ENCODE peak calls at places on chromosomes 1 and 21, in four cellular contexts. One of them, this sample, is unnamed.

GRCh38 chr1:3453891-3454810 is at the start of gene ARHGEF16:
- DNase-seq in KG1: no peak
- DNase-seq in GM23338: peak
- DNase-seq in memory B cell: peak
- DNase-seq in this sample: peak

GRCh38 chr1:210340751-210341328 is 12.1 kb downstream of the HHAT start:
- DNase-seq in GM23338: no peak
- DNase-seq in KG1: no peak
- DNase-seq in memory B cell: no peak
- DNase-seq in this sample: no peak

GRCh38 chr1:172530000-172530399 is 3.0 kb upstream of the SUCO start:
- DNase-seq in KG1: no peak
- DNase-seq in memory B cell: no peak
- DNase-seq in GM23338: no peak
- DNase-seq in this sample: no peak

GRCh38 chr1:117436528-117436927 is 69.3 kb downstream of the MAN1A2 start:
- DNase-seq in KG1: no peak
- DNase-seq in GM23338: no peak
- DNase-seq in memory B cell: no peak
- DNase-seq in this sample: no peak

GRCh38 chr1:44645466-44646244 is 28.6 kb downstream of the TMEM53 start:
- DNase-seq in GM23338: no peak
- DNase-seq in KG1: no peak
- DNase-seq in memory B cell: no peak
- DNase-seq in this sample: no peak

GRCh38 chr21:37208056-37208705 is 59.0 kb downstream of the VPS26C start:
- DNase-seq in memory B cell: peak
- DNase-seq in GM23338: no peak
- DNase-seq in KG1: peak
- DNase-seq in this sample: peak

GRCh38 chr1:19637606-19638005 is 6.5 kb upstream of the NBL1 start:
- DNase-seq in GM23338: no peak
- DNase-seq in KG1: no peak
- DNase-seq in memory B cell: no peak
- DNase-seq in this sample: no peak

GRCh38 chr1:116382857-116383256 is 9.8 kb downstream of the ATP1A1 start:
- DNase-seq in KG1: no peak
- DNase-seq in memory B cell: no peak
- DNase-seq in GM23338: no peak
- DNase-seq in this sample: no peak

GRCh38 chr1:94955767-94956632 is 29.1 kb upstream of the CNN3 start:
- DNase-seq in KG1: no peak
- DNase-seq in GM23338: no peak
- DNase-seq in memory B cell: no peak
- DNase-seq in this sample: peak

GRCh38 chr1:12153181-12153785 is 13.5 kb upstream of the TNFRSF1B start:
- DNase-seq in GM23338: no peak
- DNase-seq in KG1: peak
- DNase-seq in memory B cell: peak
- DNase-seq in this sample: no peak

GRCh38 chr1:54973205-54973921 is 7.1 kb upstream of the TMEM61 start:
- DNase-seq in GM23338: peak
- DNase-seq in KG1: no peak
- DNase-seq in memory B cell: no peak
- DNase-seq in this sample: no peak

GRCh38 chr21:29360799-29361765 is 62.4 kb downstream of the BACH1 start:
- DNase-seq in KG1: no peak
- DNase-seq in GM23338: peak
- DNase-seq in memory B cell: no peak
- DNase-seq in this sample: no peak

GRCh38 chr1:164930833-164931232 is 371.8 kb downstream of the PBX1 start:
- DNase-seq in GM23338: no peak
- DNase-seq in KG1: no peak
- DNase-seq in memory B cell: no peak
- DNase-seq in this sample: no peak

GRCh38 chr1:89454845-89455521 is 69.6 kb upstream of the LRRC8B start:
- DNase-seq in GM23338: peak
- DNase-seq in memory B cell: peak
- DNase-seq in KG1: no peak
- DNase-seq in this sample: peak

GRCh38 chr1:41898191-41898713 is 20.5 kb downstream of the HIVEP3 start:
- DNase-seq in memory B cell: no peak
- DNase-seq in KG1: peak
- DNase-seq in GM23338: no peak
- DNase-seq in this sample: no peak

GRCh38 chr1:2061065-2061778 is 11.0 kb downstream of the PRKCZ start:
- DNase-seq in KG1: no peak
- DNase-seq in GM23338: no peak
- DNase-seq in memory B cell: no peak
- DNase-seq in this sample: no peak

GRCh38 chr1:215599418-215599817 is 32.3 kb downstream of the KCTD3 start:
- DNase-seq in memory B cell: no peak
- DNase-seq in KG1: no peak
- DNase-seq in GM23338: peak
- DNase-seq in this sample: no peak

This sample was measured in prostate gland.